ENCODE peak calls at places on chromosomes 12 and 14, in five cellular contexts. One of them, this sample, is unnamed.

GRCh38 chr12:120314220-120314619 is 12.1 kb downstream of the SIRT4 start:
- DNase-seq in GM12865: no peak
- DNase-seq in brain microvascular endothelial cell: peak; percentile 7
- DNase-seq in Ammon's horn: no peak
- DNase-seq in posterior cingulate gyrus: no peak
- DNase-seq in this sample: no peak

GRCh38 chr14:22339277-22339676 is 249.7 kb downstream of the DAD1 start:
- DNase-seq in GM12865: no peak
- DNase-seq in brain microvascular endothelial cell: peak; percentile 90
- DNase-seq in Ammon's horn: peak; percentile 42
- DNase-seq in posterior cingulate gyrus: peak; percentile 18
- DNase-seq in this sample: no peak

GRCh38 chr14:73896521-73896920 is 9.9 kb downstream of the ZNF410 start:
- DNase-seq in GM12865: no peak
- DNase-seq in brain microvascular endothelial cell: no peak
- DNase-seq in Ammon's horn: no peak
- DNase-seq in posterior cingulate gyrus: no peak
- DNase-seq in this sample: no peak

GRCh38 chr12:120065472-120065871 is 51.1 kb downstream of the RAB35 start:
- DNase-seq in GM12865: no peak
- DNase-seq in brain microvascular endothelial cell: no peak
- DNase-seq in Ammon's horn: no peak
- DNase-seq in posterior cingulate gyrus: no peak
- DNase-seq in this sample: no peak

GRCh38 chr12:91381309-91381804 is 198.7 kb upstream of the DCN start:
- DNase-seq in GM12865: peak; percentile 55
- DNase-seq in brain microvascular endothelial cell: peak; percentile 83
- DNase-seq in Ammon's horn: peak; percentile 95
- DNase-seq in posterior cingulate gyrus: peak; percentile 57
- DNase-seq in this sample: peak; percentile 20

GRCh38 chr12:23824358-23824757 is 125.1 kb downstream of the SOX5 start:
- DNase-seq in GM12865: no peak
- DNase-seq in brain microvascular endothelial cell: no peak
- DNase-seq in Ammon's horn: no peak
- DNase-seq in posterior cingulate gyrus: no peak
- DNase-seq in this sample: no peak

GRCh38 chr12:51593539-51593938 is 2.5 kb downstream of the SCN8A start:
- DNase-seq in GM12865: peak; percentile 27
- DNase-seq in brain microvascular endothelial cell: peak; percentile 64
- DNase-seq in Ammon's horn: peak; percentile 21
- DNase-seq in posterior cingulate gyrus: no peak
- DNase-seq in this sample: no peak

GRCh38 chr12:96274331-96274730 is 80.2 kb downstream of the ELK3 start:
- DNase-seq in GM12865: peak; percentile 24
- DNase-seq in brain microvascular endothelial cell: no peak
- DNase-seq in Ammon's horn: no peak
- DNase-seq in posterior cingulate gyrus: no peak
- DNase-seq in this sample: no peak

GRCh38 chr14:73136085-73136386 is 271 bp upstream of the PSEN1 start:
- DNase-seq in GM12865: no peak
- DNase-seq in brain microvascular endothelial cell: no peak
- DNase-seq in Ammon's horn: no peak
- DNase-seq in posterior cingulate gyrus: no peak
- DNase-seq in this sample: no peak

GRCh38 chr12:47772094-47772660 is 861 bp upstream of the SLC48A1 start:
- DNase-seq in GM12865: no peak
- DNase-seq in brain microvascular endothelial cell: no peak
- DNase-seq in Ammon's horn: no peak
- DNase-seq in posterior cingulate gyrus: no peak
- DNase-seq in this sample: no peak

GRCh38 chr14:22472935-22473854 is 115.8 kb downstream of the DAD1 start:
- DNase-seq in GM12865: peak; percentile 88
- DNase-seq in brain microvascular endothelial cell: peak; percentile 54
- DNase-seq in Ammon's horn: peak; percentile 76
- DNase-seq in posterior cingulate gyrus: no peak
- DNase-seq in this sample: no peak

GRCh38 chr14:96255501-96256366 is at the start of gene BDKRB1:
- DNase-seq in GM12865: no peak
- DNase-seq in brain microvascular endothelial cell: no peak
- DNase-seq in Ammon's horn: no peak
- DNase-seq in posterior cingulate gyrus: no peak
- DNase-seq in this sample: no peak

GRCh38 chr12:72261885-72262284 is 10.3 kb upstream of the TRHDE start:
- DNase-seq in GM12865: no peak
- DNase-seq in brain microvascular endothelial cell: no peak
- DNase-seq in Ammon's horn: no peak
- DNase-seq in posterior cingulate gyrus: no peak
- DNase-seq in this sample: no peak

GRCh38 chr12:13223941-13224340 is 27.4 kb downstream of the EMP1 start:
- DNase-seq in GM12865: no peak
- DNase-seq in brain microvascular endothelial cell: no peak
- DNase-seq in Ammon's horn: no peak
- DNase-seq in posterior cingulate gyrus: no peak
- DNase-seq in this sample: no peak

GRCh38 chr12:78584695-78585094 is 279.9 kb upstream of the SYT1 start:
- DNase-seq in GM12865: peak; percentile 41
- DNase-seq in brain microvascular endothelial cell: no peak
- DNase-seq in Ammon's horn: no peak
- DNase-seq in posterior cingulate gyrus: no peak
- DNase-seq in this sample: no peak

GRCh38 chr12:90174198-90174510 is 465.5 kb upstream of the ATP2B1 start:
- DNase-seq in GM12865: peak; percentile 7
- DNase-seq in brain microvascular endothelial cell: peak; percentile 39
- DNase-seq in Ammon's horn: peak; percentile 20
- DNase-seq in posterior cingulate gyrus: no peak
- DNase-seq in this sample: peak; percentile 2

GRCh38 chr14:63535918-63536317 is 7.3 kb downstream of the PPP2R5E start:
- DNase-seq in GM12865: no peak
- DNase-seq in brain microvascular endothelial cell: no peak
- DNase-seq in Ammon's horn: no peak
- DNase-seq in posterior cingulate gyrus: no peak
- DNase-seq in this sample: no peak

GRCh38 chr12:129665414-129665813 is 238.4 kb downstream of the TMEM132D start:
- DNase-seq in GM12865: no peak
- DNase-seq in brain microvascular endothelial cell: no peak
- DNase-seq in Ammon's horn: no peak
- DNase-seq in posterior cingulate gyrus: no peak
- DNase-seq in this sample: no peak

GRCh38 chr12:106973545-106973944 is 13.4 kb downstream of the MTERF2 start:
- DNase-seq in GM12865: no peak
- DNase-seq in brain microvascular endothelial cell: no peak
- DNase-seq in Ammon's horn: no peak
- DNase-seq in posterior cingulate gyrus: no peak
- DNase-seq in this sample: no peak

GRCh38 chr14:72723741-72724530 is 170.0 kb downstream of the DPF3 start:
- DNase-seq in GM12865: no peak
- DNase-seq in brain microvascular endothelial cell: no peak
- DNase-seq in Ammon's horn: no peak
- DNase-seq in posterior cingulate gyrus: no peak
- DNase-seq in this sample: no peak

GRCh38 chr12:3777206-3777809 is 24.4 kb upstream of the CRACR2A start:
- DNase-seq in GM12865: peak; percentile 44
- DNase-seq in brain microvascular endothelial cell: peak; percentile 44
- DNase-seq in Ammon's horn: peak; percentile 56
- DNase-seq in posterior cingulate gyrus: no peak
- DNase-seq in this sample: no peak

GRCh38 chr14:70018713-70019201 is 139.5 kb downstream of the SMOC1 start:
- DNase-seq in GM12865: peak; percentile 50
- DNase-seq in brain microvascular endothelial cell: no peak
- DNase-seq in Ammon's horn: peak; percentile 64
- DNase-seq in posterior cingulate gyrus: no peak
- DNase-seq in this sample: no peak

GRCh38 chr12:113114447-113115178 is 20.9 kb downstream of the RASAL1 start:
- DNase-seq in GM12865: no peak
- DNase-seq in brain microvascular endothelial cell: no peak
- DNase-seq in Ammon's horn: no peak
- DNase-seq in posterior cingulate gyrus: no peak
- DNase-seq in this sample: no peak

GRCh38 chr12:31234955-31235867 is 90.7 kb downstream of the SINHCAF start:
- DNase-seq in GM12865: peak; percentile 19
- DNase-seq in brain microvascular endothelial cell: no peak
- DNase-seq in Ammon's horn: peak; percentile 59
- DNase-seq in posterior cingulate gyrus: no peak
- DNase-seq in this sample: no peak

GRCh38 chr12:29066061-29066588 is 83.0 kb upstream of the FAR2 start:
- DNase-seq in GM12865: peak; percentile 62
- DNase-seq in brain microvascular endothelial cell: peak; percentile 52
- DNase-seq in Ammon's horn: peak; percentile 94
- DNase-seq in posterior cingulate gyrus: peak; percentile 40
- DNase-seq in this sample: no peak

This sample was measured in GM12878.